ENCODE peak calls at places on chromosomes 2 and 18, in five cellular contexts. G is gastrocnemius medialis, Q is PC-9, J is transverse colon, B is Peyer's patch. E is an unnamed sample.
A peak's percentile ranks its signal among the peaks of the same experiment; 100 is the strongest.

GRCh38 chr2:105611328-105611627 is 133.4 kb upstream of the NCK2 start:
- DNase-seq in G (no peak), Q (no peak), J (no peak), B (no peak), E (no peak)

GRCh38 chr2:179818546-179818945 is 42.9 kb downstream of the ZNF385B start:
- DNase-seq in G (no peak), Q (peak; percentile 14), J (no peak), B (no peak), E (no peak)

GRCh38 chr2:124269348-124269747 is 244.3 kb downstream of the CNTNAP5 start:
- DNase-seq in G (no peak), Q (no peak), J (no peak), B (no peak), E (no peak)

GRCh38 chr2:86368181-86368824 is 30.9 kb upstream of the REEP1 start:
- DNase-seq in G (no peak), Q (peak; percentile 44), J (peak; percentile 50), B (peak; percentile 66), E (peak; percentile 10)

GRCh38 chr2:48127612-48128191 is 221.4 kb upstream of the FBXO11 start:
- DNase-seq in G (no peak), Q (no peak), J (no peak), B (no peak), E (no peak)

GRCh38 chr2:170454471-170455372 is 260.4 kb upstream of the SP5 start:
- DNase-seq in G (no peak), Q (no peak), J (peak; percentile 20), B (no peak), E (no peak)

GRCh38 chr2:210655229-210655628 is 98.8 kb downstream of the CPS1 start:
- DNase-seq in G (no peak), Q (no peak), J (no peak), B (no peak), E (no peak)

GRCh38 chr2:13524492-13524891 is 807.8 kb downstream of the TRIB2 start:
- DNase-seq in G (no peak), Q (no peak), J (no peak), B (no peak), E (no peak)

GRCh38 chr2:83055338-83056010 is 1403.6 kb downstream of the SUCLG1 start:
- DNase-seq in G (no peak), Q (no peak), J (no peak), B (no peak), E (no peak)

GRCh38 chr2:195543902-195544894 is 112.8 kb upstream of the SLC39A10 start:
- DNase-seq in G (no peak), Q (no peak), J (no peak), B (no peak), E (no peak)

GRCh38 chr2:168466834-168467565 is 10.9 kb downstream of the CERS6 start:
- DNase-seq in G (no peak), Q (no peak), J (no peak), B (no peak), E (no peak)

GRCh38 chr2:71126957-71127356 is 3.1 kb downstream of the MCEE start:
- DNase-seq in G (no peak), Q (no peak), J (no peak), B (no peak), E (no peak)

GRCh38 chr18:67600181-67600631 is 83.7 kb upstream of the DSEL start:
- DNase-seq in G (no peak), Q (peak; percentile 23), J (no peak), B (no peak), E (no peak)

GRCh38 chr2:211035548-211036185 is 479.3 kb downstream of the CPS1 start:
- DNase-seq in G (no peak), Q (no peak), J (no peak), B (no peak), E (no peak)

GRCh38 chr2:29055586-29055985 is 18.7 kb downstream of the PCARE start:
- DNase-seq in G (no peak), Q (no peak), J (no peak), B (no peak), E (no peak)

GRCh38 chr18:74268175-74268574 is 23.6 kb downstream of the CYB5A start:
- DNase-seq in G (no peak), Q (no peak), J (no peak), B (no peak), E (no peak)

GRCh38 chr2:45739796-45740485 is 88.5 kb downstream of the PRKCE start:
- DNase-seq in G (no peak), Q (no peak), J (no peak), B (no peak), E (no peak)

GRCh38 chr2:112623913-112624777 is 21.6 kb upstream of the SLC20A1 start:
- DNase-seq in G (no peak), Q (peak; percentile 85), J (peak; percentile 70), B (peak; percentile 60), E (no peak)

GRCh38 chr2:189312211-189312610 is 129.1 kb upstream of the WDR75 start:
- DNase-seq in G (no peak), Q (no peak), J (no peak), B (no peak), E (no peak)

GRCh38 chr18:77072566-77072965 is 60.0 kb downstream of the MBP start:
- DNase-seq in G (no peak), Q (no peak), J (no peak), B (no peak), E (no peak)

GRCh38 chr18:57434177-57434535 is 1.0 kb upstream of the ONECUT2 start:
- DNase-seq in G (no peak), Q (no peak), J (no peak), B (peak; percentile 30), E (no peak)

GRCh38 chr2:238502956-238503791 is 76.4 kb downstream of the ASB1 start:
- DNase-seq in G (no peak), Q (no peak), J (no peak), B (no peak), E (no peak)

GRCh38 chr2:188381614-188382013 is 89.9 kb downstream of the GULP1 start:
- DNase-seq in G (no peak), Q (no peak), J (no peak), B (no peak), E (no peak)

GRCh38 chr2:179657068-179657467 is 204.3 kb downstream of the ZNF385B start:
- DNase-seq in G (no peak), Q (no peak), J (no peak), B (no peak), E (no peak)

GRCh38 chr2:236168110-236169067 is at the start of gene GBX2:
- DNase-seq in G (peak; percentile 21), Q (no peak), J (peak; percentile 28), B (peak; percentile 72), E (no peak)

GRCh38 chr18:7207366-7207765 is 23.5 kb upstream of the LRRC30 start:
- DNase-seq in G (no peak), Q (no peak), J (no peak), B (no peak), E (no peak)

GRCh38 chr2:25372405-25373268 is 30.9 kb upstream of the DNMT3A start:
- DNase-seq in G (no peak), Q (no peak), J (no peak), B (no peak), E (no peak)

GRCh38 chr2:170163666-170164065 is 14.3 kb upstream of the MYO3B start:
- DNase-seq in G (no peak), Q (no peak), J (no peak), B (no peak), E (no peak)

GRCh38 chr2:55152475-55153422 is 79.3 kb downstream of the CLHC1 start:
- DNase-seq in G (no peak), Q (no peak), J (no peak), B (no peak), E (no peak)

GRCh38 chr2:227188292-227188691 is 23.9 kb downstream of the COL4A3 start:
- DNase-seq in G (peak; percentile 69), Q (no peak), J (no peak), B (no peak), E (no peak)

GRCh38 chr18:58412844-58413666 is 215.8 kb downstream of the ALPK2 start:
- DNase-seq in G (no peak), Q (no peak), J (no peak), B (no peak), E (no peak)

GRCh38 chr2:46769809-46770208 is 145.8 kb downstream of the MCFD2 start:
- DNase-seq in G (no peak), Q (no peak), J (no peak), B (no peak), E (no peak)

GRCh38 chr2:9984217-9984739 is 32.8 kb downstream of the GRHL1 start:
- DNase-seq in G (no peak), Q (no peak), J (no peak), B (no peak), E (no peak)
- TF ChIP-seq CTCF in G (peak; percentile 74), Q (peak; percentile 93), J (peak; percentile 89), B (peak; percentile 59), E (peak; percentile 54)

GRCh38 chr2:64987001-64987962 is 1.9 kb upstream of the SLC1A4 start:
- DNase-seq in G (no peak), Q (no peak), J (no peak), B (no peak), E (no peak)
- TF ChIP-seq CTCF in G (no peak), Q (no peak), J (no peak), B (no peak), E (no peak)

GRCh38 chr18:54359233-54359632 is 1.5 kb downstream of the C18orf54 start:
- DNase-seq in G (no peak), Q (no peak), J (no peak), B (no peak), E (no peak)
- TF ChIP-seq CTCF in G (no peak), Q (no peak), J (no peak), B (no peak), E (no peak)

GRCh38 chr18:46283895-46284295 is 179.7 kb downstream of the HAUS1 start:
- DNase-seq in G (no peak), Q (peak; percentile 24), J (no peak), B (no peak), E (no peak)

GRCh38 chr18:46281185-46282176 is 177.3 kb downstream of the HAUS1 start:
- DNase-seq in G (peak; percentile 52), Q (peak; percentile 70), J (peak; percentile 44), B (peak; percentile 59), E (peak; percentile 39)

GRCh38 chr18:46282646-46283045 is 178.5 kb downstream of the HAUS1 start:
- DNase-seq in G (no peak), Q (no peak), J (no peak), B (no peak), E (no peak)

GRCh38 chr18:46283268-46283667 is 179.1 kb downstream of the HAUS1 start:
- DNase-seq in G (no peak), Q (no peak), J (no peak), B (no peak), E (no peak)

GRCh38 chr18:46282177-46282570 is 178.0 kb downstream of the HAUS1 start:
- DNase-seq in G (no peak), Q (no peak), J (no peak), B (no peak), E (no peak)
- TF ChIP-seq CTCF in G (no peak), Q (no peak), J (no peak), B (no peak), E (no peak)

GRCh38 chr2:20443276-20443920 is 3.5 kb upstream of the RHOB start:
- DNase-seq in G (peak; percentile 41), Q (no peak), J (peak; percentile 56), B (no peak), E (no peak)
- TF ChIP-seq CTCF in G (peak; percentile 52), Q (peak; percentile 87), J (peak; percentile 62), B (peak; percentile 44), E (peak; percentile 35)

E was measured in AG09319.